ENCODE peak calls at places on chromosomes 1 and 21, in nine cellular contexts. U, A, L, C, E, F, B, G and K are unnamed samples.

GRCh38 chr1:14949836-14950674 is 203.5 kb upstream of the TMEM51 start:
- DNase-seq in U (no peak), A (no peak), B (no peak), C (no peak), E (no peak), F (no peak), L (no peak), G (no peak), K (no peak)

GRCh38 chr1:113895084-113895483 is 7.7 kb upstream of the BCL2L15 start:
- DNase-seq in U (no peak), F (no peak), C (no peak), L (no peak), B (no peak), G (no peak), E (no peak), A (no peak), K (no peak)

GRCh38 chr1:23664837-23665795 is 26.5 kb upstream of the RPL11 start:
- DNase-seq in F (no peak), A (peak; percentile 15), E (peak; percentile 26), L (no peak), G (no peak), B (no peak), C (no peak), U (peak; percentile 54), K (peak; percentile 48)

GRCh38 chr1:18109756-18110597 is 2.4 kb downstream of the IGSF21 start:
- DNase-seq in F (peak; percentile 83), E (no peak), A (no peak), B (no peak), L (no peak), C (peak; percentile 50), U (no peak), G (peak; percentile 62), K (peak; percentile 40)

GRCh38 chr1:98030483-98030882 is 109.6 kb upstream of the DPYD start:
- DNase-seq in L (no peak), U (no peak), C (no peak), E (peak; percentile 57), B (no peak), F (no peak), G (no peak), A (no peak), K (no peak)

GRCh38 chr1:220692436-220693228 is 2.5 kb downstream of the C1orf115 start:
- DNase-seq in U (no peak), L (no peak), B (no peak), F (no peak), A (no peak), G (no peak), C (no peak), E (peak; percentile 74), K (no peak)

GRCh38 chr1:61091455-61091854 is 9.1 kb downstream of the NFIA start:
- DNase-seq in E (no peak), G (no peak), U (no peak), A (no peak), B (no peak), L (no peak), C (no peak), F (no peak), K (no peak)

GRCh38 chr1:116990612-116991151 is 10.9 kb upstream of the CD101 start:
- DNase-seq in U (no peak), F (peak; percentile 72), G (peak; percentile 92), L (no peak), E (peak; percentile 76), C (peak; percentile 85), B (peak; percentile 89), A (no peak), K (no peak)

GRCh38 chr1:161502181-161502580 is 3.1 kb upstream of the FCGR2A start:
- DNase-seq in G (no peak), U (no peak), A (no peak), L (no peak), C (no peak), B (no peak), E (no peak), F (no peak), K (no peak)

GRCh38 chr1:66767590-66767989 is 15.3 kb downstream of the DYNLT5 start:
- DNase-seq in C (no peak), F (no peak), L (no peak), A (no peak), G (no peak), B (no peak), U (no peak), E (no peak), K (no peak)

GRCh38 chr1:66770694-66771093 is 18.4 kb downstream of the DYNLT5 start:
- DNase-seq in F (no peak), E (no peak), G (no peak), B (no peak), U (no peak), L (no peak), C (no peak), A (no peak), K (peak; percentile 8)

GRCh38 chr1:66770240-66770639 is 18.0 kb downstream of the DYNLT5 start:
- DNase-seq in A (no peak), F (no peak), G (no peak), L (no peak), E (no peak), B (no peak), U (no peak), C (no peak), K (no peak)

GRCh38 chr1:66768935-66769334 is 16.7 kb downstream of the DYNLT5 start:
- DNase-seq in L (no peak), E (no peak), G (no peak), U (no peak), B (no peak), F (no peak), C (no peak), A (no peak), K (peak; percentile 82)

GRCh38 chr1:66769512-66770229 is 17.4 kb downstream of the DYNLT5 start:
- DNase-seq in E (no peak), G (no peak), A (no peak), B (no peak), C (no peak), F (no peak), L (peak; percentile 20), U (no peak), K (peak; percentile 65)
- H3K4me3 ChIP-seq in E (no peak overlapping the region), G (no peak overlapping the region), A (no peak overlapping the region), B (no peak overlapping the region), C (no peak overlapping the region), F (no peak overlapping the region), L (peak overlapping the region; percentile 46), U (no peak overlapping the region), K (no peak overlapping the region)

GRCh38 chr1:83762419-83762818 is 236.5 kb downstream of the TTLL7 start:
- DNase-seq in B (no peak), F (no peak), G (no peak), A (no peak), L (no peak), U (no peak), E (no peak), C (no peak), K (no peak)

GRCh38 chr1:83766182-83766825 is 232.6 kb downstream of the TTLL7 start:
- DNase-seq in A (no peak), G (no peak), L (no peak), U (no peak), E (no peak), B (no peak), C (no peak), F (no peak), K (no peak)

GRCh38 chr1:83765125-83765524 is 233.8 kb downstream of the TTLL7 start:
- DNase-seq in E (no peak), F (no peak), C (no peak), A (no peak), B (no peak), U (no peak), L (no peak), G (no peak), K (no peak)

GRCh38 chr1:83763281-83764095 is 235.4 kb downstream of the TTLL7 start:
- DNase-seq in L (no peak), E (no peak), B (no peak), C (no peak), F (no peak), G (no peak), U (peak; percentile 10), A (peak; percentile 17), K (no peak)

GRCh38 chr1:83764209-83764608 is 234.7 kb downstream of the TTLL7 start:
- DNase-seq in L (no peak), C (no peak), U (no peak), G (no peak), E (no peak), B (no peak), A (no peak), F (no peak), K (no peak)
- H3K4me3 ChIP-seq in L (no peak overlapping the region), C (no peak overlapping the region), U (no peak overlapping the region), G (no peak overlapping the region), E (no peak overlapping the region), B (no peak overlapping the region), A (no peak overlapping the region), F (no peak overlapping the region), K (no peak overlapping the region)

DNA sequence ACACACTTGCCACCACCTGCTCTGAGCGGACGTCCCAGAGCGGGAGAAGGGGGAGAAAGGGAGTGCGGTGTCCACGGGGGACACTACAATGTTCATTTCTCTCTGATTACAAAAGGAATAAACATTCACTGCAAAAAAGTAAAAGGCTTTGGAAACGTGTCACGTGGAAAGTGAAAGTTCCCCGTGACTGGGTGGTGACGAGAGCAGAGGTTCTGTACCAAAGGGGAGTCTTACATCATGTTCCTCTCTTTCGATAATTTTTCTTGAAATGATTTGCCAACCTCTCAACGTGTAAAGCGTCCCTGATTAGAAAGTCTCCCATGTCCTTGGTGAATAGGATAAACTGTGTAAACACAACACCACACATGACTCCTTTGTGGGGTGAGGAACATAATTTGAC is 22.0 kb upstream of the PRDM15 start:
- DNase-seq in C (no peak), U (peak; percentile 28), A (no peak), B (no peak), F (no peak), L (no peak), G (no peak), E (peak; percentile 23), K (no peak)
- H3K4me3 ChIP-seq in C (no peak overlapping the region), U (no peak overlapping the region), A (no peak overlapping the region), B (no peak overlapping the region), F (no peak overlapping the region), L (no peak overlapping the region), G (no peak overlapping the region), E (no peak overlapping the region), K (no peak overlapping the region)

DNA sequence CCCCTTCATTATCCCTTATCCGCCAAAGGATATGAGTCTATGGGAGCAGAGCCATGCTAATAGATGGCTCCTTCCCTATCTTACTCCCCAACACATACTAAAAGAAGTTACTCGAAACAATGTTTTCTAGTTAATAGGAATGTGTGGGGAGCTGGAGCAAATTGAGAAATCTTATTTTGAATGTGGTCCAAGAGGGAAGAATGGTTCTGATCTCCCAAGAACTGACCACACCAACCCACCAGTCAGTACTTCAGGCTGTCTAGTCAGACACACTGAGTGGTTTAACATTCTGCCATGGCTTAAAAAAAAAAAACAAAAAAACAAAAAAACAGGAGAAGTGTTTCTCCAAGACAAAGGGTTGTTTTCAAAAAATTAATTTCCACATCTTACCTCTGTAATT is 31.5 kb upstream of the DNASE2B start:
- DNase-seq in B (no peak), A (no peak), G (no peak), E (peak; percentile 81), F (no peak), U (no peak), L (no peak), C (no peak), K (no peak)
- H3K4me3 ChIP-seq in B (no peak overlapping the region), A (no peak overlapping the region), G (no peak overlapping the region), E (no peak overlapping the region), F (no peak overlapping the region), U (no peak overlapping the region), L (no peak overlapping the region), C (no peak overlapping the region), K (no peak overlapping the region)